ENCODE peak calls at places on chromosomes 2 and 18, in four cellular contexts. I is M059J, B is EH, C is neural crest cell. W is an unnamed sample.

GRCh38 chr2:74498500-74499268 is 719 bp downstream of the LBX2 start:
- DNase-seq in C (peak), B (peak), I (peak), W (no peak)

GRCh38 chr2:37602702-37603101 is 68.7 kb downstream of the CDC42EP3 start:
- DNase-seq in I (no peak), B (no peak), C (no peak), W (no peak)

GRCh38 chr2:110858993-110859770 is 126.8 kb downstream of the ACOXL start:
- DNase-seq in B (no peak), C (no peak), I (no peak), W (peak)

GRCh38 chr2:201127570-201127969 is 11.6 kb downstream of the CFLAR start:
- DNase-seq in C (no peak), I (peak), B (peak), W (peak)

GRCh38 chr2:172094319-172095145 is 8.2 kb downstream of the DLX2 start:
- DNase-seq in C (peak), B (peak), I (peak), W (no peak)

GRCh38 chr2:120632796-120633646 is 102.6 kb upstream of the GLI2 start:
- DNase-seq in C (no peak), B (no peak), I (no peak), W (no peak)

GRCh38 chr2:82837588-82838304 is 1621.3 kb downstream of the SUCLG1 start:
- DNase-seq in B (peak), I (peak), C (no peak), W (no peak)

GRCh38 chr2:179129574-179130238 is 79.8 kb upstream of the CCDC141 start:
- DNase-seq in I (peak), B (peak), C (no peak), W (peak)

GRCh38 chr18:79598885-79599175 is 80.8 kb upstream of the CTDP1 start:
- DNase-seq in B (no peak), I (no peak), C (no peak), W (no peak)

GRCh38 chr2:219071189-219071816 is 10.6 kb upstream of the IHH start:
- DNase-seq in I (peak), C (no peak), B (peak), W (no peak)

GRCh38 chr18:77666613-77667012 is 417.0 kb downstream of the GALR1 start:
- DNase-seq in I (no peak), C (no peak), B (no peak), W (no peak)

GRCh38 chr2:129812071-129812470 is 167.4 kb upstream of the RAB6C start:
- DNase-seq in C (no peak), B (no peak), I (no peak), W (peak)

GRCh38 chr2:41906325-41906700 is 141.5 kb upstream of the PKDCC start:
- DNase-seq in B (peak), I (no peak), C (no peak), W (no peak)

GRCh38 chr18:36303203-36303844 is 5.8 kb downstream of the FHOD3 start:
- DNase-seq in C (no peak), B (no peak), I (no peak), W (no peak)

GRCh38 chr2:159202568-159203071 is 83.9 kb downstream of the WDSUB1 start:
- DNase-seq in I (peak), C (no peak), B (peak), W (no peak)

GRCh38 chr2:84717302-84717701 is 163.6 kb downstream of the TRABD2A start:
- DNase-seq in I (no peak), B (no peak), C (no peak), W (no peak)

GRCh38 chr18:63848159-63848558 is 39.3 kb upstream of the SERPINB2 start:
- DNase-seq in C (peak), B (peak), I (peak), W (peak)

GRCh38 chr2:28869494-28870145 is 489 bp downstream of the TRMT61B start:
- DNase-seq in C (no peak), B (peak), I (peak), W (no peak)

GRCh38 chr2:239534581-239535412 is 134.0 kb upstream of the HDAC4 start:
- DNase-seq in C (no peak), B (no peak), I (no peak), W (no peak)

GRCh38 chr2:58137221-58137620 is 90.6 kb downstream of the VRK2 start:
- DNase-seq in I (peak), C (no peak), B (peak), W (no peak)

GRCh38 chr2:152613235-152613634 is 104.0 kb downstream of the PRPF40A start:
- DNase-seq in B (peak), C (no peak), I (no peak), W (no peak)

W was measured in OCI-LY7.